ENCODE peak calls at places on chromosome 7, in six cellular contexts. F is psoas muscle, P is transverse colon, C is GM06990, K is H7, J is lung. M is an unnamed sample. For H3K36me3, the result is how much of the 10 kb centered on the place peaks cover.

GRCh38 chr7:96997512-96998032 is 7.8 kb upstream of the DLX6 start:
- DNase-seq in F (no peak), P (no peak), C (no peak), K (peak), J (no peak), M (no peak)

GRCh38 chr7:127589901-127590300 is 1.7 kb downstream of the ARF5 start:
- DNase-seq in F (no peak), P (no peak), C (no peak), K (no peak), J (no peak), M (no peak)

GRCh38 chr7:47104206-47104549 is 477.7 kb downstream of the TNS3 start:
- DNase-seq in F (no peak), P (no peak), C (no peak), K (peak), J (no peak), M (no peak)

GRCh38 chr7:79461660-79462059 is 8.2 kb upstream of the MAGI2 start:
- DNase-seq in F (no peak), P (no peak), C (no peak), K (no peak), J (no peak), M (no peak)

GRCh38 chr7:147308539-147308938 is 1191.9 kb downstream of the CNTNAP2 start:
- DNase-seq in F (no peak), P (no peak), C (no peak), K (peak), J (no peak), M (no peak)

GRCh38 chr7:152891160-152891621 is 131.6 kb downstream of the ACTR3B start:
- DNase-seq in F (no peak), P (no peak), C (no peak), K (no peak), J (no peak), M (no peak)

GRCh38 chr7:111012152-111012551 is 78.8 kb upstream of the LRRN3 start:
- DNase-seq in F (no peak), P (no peak), C (no peak), K (no peak), J (no peak), M (no peak)

GRCh38 chr7:139635521-139636240 is 112.2 kb downstream of the CLEC2L start:
- DNase-seq in F (no peak), P (no peak), C (no peak), K (no peak), J (no peak), M (no peak)

GRCh38 chr7:143217806-143218205 is 4.0 kb upstream of the TAS2R40 start:
- DNase-seq in F (no peak), P (no peak), C (no peak), K (no peak), J (no peak), M (no peak)

GRCh38 chr7:34991938-34992840 is 45.1 kb downstream of the DPY19L1 start:
- DNase-seq in F (no peak), P (peak), C (peak), K (no peak), J (no peak), M (peak)

GRCh38 chr7:11843113-11843765 is 11.2 kb upstream of the THSD7A start:
- DNase-seq in F (no peak), P (no peak), C (no peak), K (no peak), J (no peak), M (no peak)

GRCh38 chr7:75725306-75725705 is 13.4 kb downstream of the HIP1 start:
- DNase-seq in F (no peak), P (no peak), C (no peak), K (no peak), J (no peak), M (no peak)

GRCh38 chr7:8261711-8262695 is at the start of gene ICA1:
- DNase-seq in F (peak), P (peak), C (peak), K (peak), J (peak), M (peak)

DNA sequence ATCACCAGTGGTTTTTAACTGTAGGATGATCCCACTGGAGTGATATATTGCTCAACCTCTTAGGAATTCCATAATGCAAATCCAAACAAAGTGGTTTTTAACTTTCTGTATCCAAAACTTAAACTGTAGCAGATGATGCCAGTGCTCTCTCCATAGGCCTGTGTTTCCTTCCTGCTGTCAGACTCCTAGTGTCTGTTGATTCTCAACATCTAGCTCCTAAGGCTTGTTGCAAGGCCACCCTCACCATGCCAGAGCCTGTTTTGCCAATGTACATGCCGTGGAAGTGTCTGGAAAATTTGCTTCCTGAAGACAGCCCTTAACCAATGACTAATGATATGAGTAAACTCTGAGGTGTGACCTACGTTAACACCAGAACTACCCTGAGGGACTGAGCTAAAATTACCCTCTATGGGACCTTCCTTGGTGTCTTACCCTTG is 39.3 kb downstream of the C1GALT1 start:
- DNase-seq in F (no peak), P (no peak), C (no peak), K (no peak), J (no peak), M (no peak)
- H3K36me3 ChIP-seq in F (under half), P (under half), C (under half), K (under half), J (under half), M (under half)

GRCh38 chr7:131076032-131076431 is 251.6 kb upstream of the MKLN1 start:
- DNase-seq in F (no peak), P (no peak), C (no peak), K (no peak), J (no peak), M (no peak)
- H3K36me3 ChIP-seq in F (half or more), P (under half), C (under half), K (under half), J (under half), M (under half)

GRCh38 chr7:50394315-50394714 is 55.8 kb downstream of the FIGNL1 start:
- DNase-seq in F (no peak), P (no peak), C (no peak), K (no peak), J (no peak), M (no peak)

GRCh38 chr7:50397971-50398324 is 52.2 kb downstream of the FIGNL1 start:
- DNase-seq in F (no peak), P (no peak), C (no peak), K (no peak), J (no peak), M (no peak)

GRCh38 chr7:50399206-50399605 is 50.9 kb downstream of the FIGNL1 start:
- DNase-seq in F (no peak), P (no peak), C (no peak), K (no peak), J (no peak), M (no peak)

GRCh38 chr7:50397320-50397970 is 52.7 kb downstream of the FIGNL1 start:
- DNase-seq in F (no peak), P (no peak), C (no peak), K (no peak), J (no peak), M (no peak)

DNA sequence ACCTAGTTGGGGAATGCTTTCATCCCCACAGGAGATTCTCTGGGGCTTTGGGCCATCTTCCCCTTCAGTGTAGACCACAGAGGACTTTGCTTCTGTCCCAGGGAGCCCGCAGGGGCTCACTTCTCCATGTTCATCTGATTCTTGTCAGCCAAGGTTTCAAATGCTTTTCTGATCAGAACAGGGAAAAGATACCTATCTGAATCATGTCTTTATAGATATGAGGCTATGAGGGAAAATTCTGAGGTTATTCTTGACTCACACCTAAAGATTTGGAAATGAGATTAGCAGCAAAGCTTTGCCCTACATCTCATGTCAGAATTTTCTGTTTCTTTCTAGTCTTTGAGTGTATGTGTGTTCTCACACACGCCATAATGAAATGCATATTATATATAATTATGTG is 53.3 kb downstream of the FIGNL1 start:
- DNase-seq in F (no peak), P (no peak), C (no peak), K (no peak), J (no peak), M (no peak)
- H3K36me3 ChIP-seq in F (under half), P (under half), C (under half), K (under half), J (under half), M (under half)

DNA sequence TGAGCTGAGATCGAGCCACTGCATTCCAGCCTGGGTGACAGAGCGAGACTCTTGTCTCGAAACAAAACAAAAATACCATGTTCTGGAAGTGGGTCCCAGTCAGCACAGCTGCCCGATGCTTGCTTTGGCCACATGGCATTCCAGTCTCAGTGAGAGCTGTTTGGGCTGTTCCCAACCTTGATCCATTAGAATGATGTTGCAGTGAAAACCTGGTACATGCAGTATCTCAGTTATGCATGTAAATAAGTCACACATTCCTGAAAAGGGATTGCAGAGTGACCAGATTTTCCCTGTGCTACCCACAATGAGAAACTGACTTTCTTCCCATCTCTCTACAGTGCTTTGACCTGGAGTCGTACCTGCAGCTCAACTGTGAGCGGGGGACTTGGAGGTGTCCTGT is 15.4 kb downstream of the ZMIZ2 start:
- DNase-seq in F (no peak), P (no peak), C (no peak), K (peak), J (no peak), M (no peak)
- H3K36me3 ChIP-seq in F (half or more), P (under half), C (half or more), K (half or more), J (half or more), M (under half)